ENCODE peak calls at places on chromosomes 2 and 18, in four cellular contexts. One of them, this sample, is unnamed.

GRCh38 chr2:172340394-172340793 is 87.0 kb upstream of the ITGA6 start:
- DNase-seq in activated CD8-positive, alpha-beta T cell treated with anti-CD3 and anti-CD28 coated beads for 36 hours: no peak
- DNase-seq in tibial artery: no peak
- DNase-seq in choroid plexus epithelial cell: no peak
- DNase-seq in this sample: no peak

GRCh38 chr18:8469793-8470192 is 139.4 kb upstream of the RAB12 start:
- DNase-seq in activated CD8-positive, alpha-beta T cell treated with anti-CD3 and anti-CD28 coated beads for 36 hours: no peak
- DNase-seq in choroid plexus epithelial cell: peak; percentile 42
- DNase-seq in tibial artery: no peak
- DNase-seq in this sample: no peak

GRCh38 chr2:64166637-64167420 is 22.6 kb upstream of the PELI1 start:
- DNase-seq in choroid plexus epithelial cell: peak; percentile 38
- DNase-seq in tibial artery: no peak
- DNase-seq in activated CD8-positive, alpha-beta T cell treated with anti-CD3 and anti-CD28 coated beads for 36 hours: no peak
- DNase-seq in this sample: no peak

GRCh38 chr2:74648009-74648443 is at the start of gene M1AP:
- DNase-seq in choroid plexus epithelial cell: no peak
- DNase-seq in tibial artery: no peak
- DNase-seq in activated CD8-positive, alpha-beta T cell treated with anti-CD3 and anti-CD28 coated beads for 36 hours: peak; percentile 19
- DNase-seq in this sample: peak; percentile 50

GRCh38 chr2:206875701-206876100 is 63.6 kb upstream of the CPO start:
- DNase-seq in choroid plexus epithelial cell: no peak
- DNase-seq in tibial artery: no peak
- DNase-seq in activated CD8-positive, alpha-beta T cell treated with anti-CD3 and anti-CD28 coated beads for 36 hours: no peak
- DNase-seq in this sample: no peak

GRCh38 chr2:36770542-36771287 is 74.2 kb downstream of the VIT start:
- DNase-seq in tibial artery: no peak
- DNase-seq in choroid plexus epithelial cell: peak; percentile 66
- DNase-seq in activated CD8-positive, alpha-beta T cell treated with anti-CD3 and anti-CD28 coated beads for 36 hours: peak; percentile 64
- DNase-seq in this sample: peak; percentile 41

GRCh38 chr2:91442246-91442905 is 2750.9 kb downstream of the RPIA start:
- DNase-seq in choroid plexus epithelial cell: no peak
- DNase-seq in tibial artery: peak; percentile 18
- DNase-seq in activated CD8-positive, alpha-beta T cell treated with anti-CD3 and anti-CD28 coated beads for 36 hours: peak; percentile 7
- DNase-seq in this sample: peak; percentile 38

GRCh38 chr18:24631238-24632025 is 171.0 kb downstream of the HRH4 start:
- DNase-seq in choroid plexus epithelial cell: no peak
- DNase-seq in tibial artery: no peak
- DNase-seq in activated CD8-positive, alpha-beta T cell treated with anti-CD3 and anti-CD28 coated beads for 36 hours: peak; percentile 10
- DNase-seq in this sample: no peak

GRCh38 chr2:152347076-152347475 is 12.1 kb downstream of the FMNL2 start:
- DNase-seq in tibial artery: no peak
- DNase-seq in activated CD8-positive, alpha-beta T cell treated with anti-CD3 and anti-CD28 coated beads for 36 hours: no peak
- DNase-seq in choroid plexus epithelial cell: peak; percentile 91
- DNase-seq in this sample: no peak

GRCh38 chr2:208977582-208977981 is 446.3 kb upstream of the MAP2 start:
- DNase-seq in choroid plexus epithelial cell: no peak
- DNase-seq in activated CD8-positive, alpha-beta T cell treated with anti-CD3 and anti-CD28 coated beads for 36 hours: no peak
- DNase-seq in tibial artery: no peak
- DNase-seq in this sample: no peak

GRCh38 chr2:228747478-228747877 is 523.6 kb downstream of the PID1 start:
- DNase-seq in choroid plexus epithelial cell: no peak
- DNase-seq in activated CD8-positive, alpha-beta T cell treated with anti-CD3 and anti-CD28 coated beads for 36 hours: no peak
- DNase-seq in tibial artery: no peak
- DNase-seq in this sample: no peak

GRCh38 chr2:216653931-216654365 is 20.7 kb downstream of the IGFBP2 start:
- DNase-seq in choroid plexus epithelial cell: peak; percentile 91
- DNase-seq in activated CD8-positive, alpha-beta T cell treated with anti-CD3 and anti-CD28 coated beads for 36 hours: peak; percentile 35
- DNase-seq in tibial artery: no peak
- DNase-seq in this sample: no peak

GRCh38 chr2:85390941-85391669 is 19.1 kb downstream of the CAPG start:
- DNase-seq in choroid plexus epithelial cell: peak; percentile 62
- DNase-seq in tibial artery: no peak
- DNase-seq in activated CD8-positive, alpha-beta T cell treated with anti-CD3 and anti-CD28 coated beads for 36 hours: peak; percentile 85
- DNase-seq in this sample: peak; percentile 72

GRCh38 chr18:23851470-23852002 is 162.3 kb downstream of the LAMA3 start:
- DNase-seq in activated CD8-positive, alpha-beta T cell treated with anti-CD3 and anti-CD28 coated beads for 36 hours: no peak
- DNase-seq in tibial artery: no peak
- DNase-seq in choroid plexus epithelial cell: no peak
- DNase-seq in this sample: no peak

GRCh38 chr2:28406276-28407096 is 13.8 kb downstream of the FOSL2 start:
- DNase-seq in choroid plexus epithelial cell: peak; percentile 63
- DNase-seq in tibial artery: no peak
- DNase-seq in activated CD8-positive, alpha-beta T cell treated with anti-CD3 and anti-CD28 coated beads for 36 hours: peak; percentile 89
- DNase-seq in this sample: no peak

GRCh38 chr2:203673933-203674332 is 32.5 kb upstream of the CD28 start:
- DNase-seq in choroid plexus epithelial cell: peak; percentile 46
- DNase-seq in activated CD8-positive, alpha-beta T cell treated with anti-CD3 and anti-CD28 coated beads for 36 hours: peak; percentile 93
- DNase-seq in tibial artery: peak; percentile 42
- DNase-seq in this sample: peak; percentile 34

GRCh38 chr2:237931205-237931721 is 35.6 kb upstream of the UBE2F start:
- DNase-seq in activated CD8-positive, alpha-beta T cell treated with anti-CD3 and anti-CD28 coated beads for 36 hours: no peak
- DNase-seq in choroid plexus epithelial cell: peak; percentile 70
- DNase-seq in tibial artery: no peak
- DNase-seq in this sample: no peak

GRCh38 chr2:204901591-204901990 is 356.3 kb downstream of the PARD3B start:
- DNase-seq in choroid plexus epithelial cell: no peak
- DNase-seq in activated CD8-positive, alpha-beta T cell treated with anti-CD3 and anti-CD28 coated beads for 36 hours: no peak
- DNase-seq in tibial artery: no peak
- DNase-seq in this sample: no peak

GRCh38 chr2:47888581-47889280 is 17.6 kb downstream of the FBXO11 start:
- DNase-seq in choroid plexus epithelial cell: peak; percentile 64
- DNase-seq in tibial artery: no peak
- DNase-seq in activated CD8-positive, alpha-beta T cell treated with anti-CD3 and anti-CD28 coated beads for 36 hours: peak; percentile 33
- DNase-seq in this sample: no peak

GRCh38 chr2:8453904-8454302 is 228.0 kb upstream of the ID2 start:
- DNase-seq in activated CD8-positive, alpha-beta T cell treated with anti-CD3 and anti-CD28 coated beads for 36 hours: no peak
- DNase-seq in tibial artery: no peak
- DNase-seq in choroid plexus epithelial cell: no peak
- DNase-seq in this sample: no peak

GRCh38 chr2:127683766-127684165 is 8.4 kb upstream of the LIMS2 start:
- DNase-seq in tibial artery: peak; percentile 14
- DNase-seq in activated CD8-positive, alpha-beta T cell treated with anti-CD3 and anti-CD28 coated beads for 36 hours: no peak
- DNase-seq in choroid plexus epithelial cell: peak; percentile 30
- DNase-seq in this sample: no peak

GRCh38 chr18:59957957-59958356 is 58.2 kb downstream of the PMAIP1 start:
- DNase-seq in tibial artery: no peak
- DNase-seq in choroid plexus epithelial cell: peak; percentile 77
- DNase-seq in activated CD8-positive, alpha-beta T cell treated with anti-CD3 and anti-CD28 coated beads for 36 hours: peak; percentile 15
- DNase-seq in this sample: no peak

GRCh38 chr2:229174794-229175529 is 96.1 kb downstream of the PID1 start:
- DNase-seq in choroid plexus epithelial cell: peak; percentile 76
- DNase-seq in activated CD8-positive, alpha-beta T cell treated with anti-CD3 and anti-CD28 coated beads for 36 hours: no peak
- DNase-seq in tibial artery: no peak
- DNase-seq in this sample: no peak

GRCh38 chr2:133657591-133657990 is 89.3 kb upstream of the NCKAP5 start:
- DNase-seq in tibial artery: no peak
- DNase-seq in activated CD8-positive, alpha-beta T cell treated with anti-CD3 and anti-CD28 coated beads for 36 hours: no peak
- DNase-seq in choroid plexus epithelial cell: peak; percentile 82
- DNase-seq in this sample: no peak

GRCh38 chr18:12336887-12337286 is 28.8 kb downstream of the TUBB6 start:
- DNase-seq in activated CD8-positive, alpha-beta T cell treated with anti-CD3 and anti-CD28 coated beads for 36 hours: no peak
- DNase-seq in tibial artery: no peak
- DNase-seq in choroid plexus epithelial cell: peak; percentile 71
- DNase-seq in this sample: no peak

GRCh38 chr2:128734521-128735295 is 416.0 kb upstream of the HS6ST1 start:
- DNase-seq in activated CD8-positive, alpha-beta T cell treated with anti-CD3 and anti-CD28 coated beads for 36 hours: peak; percentile 46
- DNase-seq in tibial artery: no peak
- DNase-seq in choroid plexus epithelial cell: peak; percentile 88
- DNase-seq in this sample: no peak

GRCh38 chr18:7307586-7307985 is 76.7 kb downstream of the LRRC30 start:
- DNase-seq in tibial artery: no peak
- DNase-seq in choroid plexus epithelial cell: no peak
- DNase-seq in activated CD8-positive, alpha-beta T cell treated with anti-CD3 and anti-CD28 coated beads for 36 hours: no peak
- DNase-seq in this sample: no peak

GRCh38 chr18:6449213-6449612 is 34.5 kb upstream of the L3MBTL4 start:
- DNase-seq in choroid plexus epithelial cell: no peak
- DNase-seq in tibial artery: no peak
- DNase-seq in activated CD8-positive, alpha-beta T cell treated with anti-CD3 and anti-CD28 coated beads for 36 hours: no peak
- DNase-seq in this sample: no peak

GRCh38 chr2:157460384-157460837 is 16.5 kb upstream of the CYTIP start:
- DNase-seq in choroid plexus epithelial cell: no peak
- DNase-seq in tibial artery: no peak
- DNase-seq in activated CD8-positive, alpha-beta T cell treated with anti-CD3 and anti-CD28 coated beads for 36 hours: no peak
- DNase-seq in this sample: no peak

DNA sequence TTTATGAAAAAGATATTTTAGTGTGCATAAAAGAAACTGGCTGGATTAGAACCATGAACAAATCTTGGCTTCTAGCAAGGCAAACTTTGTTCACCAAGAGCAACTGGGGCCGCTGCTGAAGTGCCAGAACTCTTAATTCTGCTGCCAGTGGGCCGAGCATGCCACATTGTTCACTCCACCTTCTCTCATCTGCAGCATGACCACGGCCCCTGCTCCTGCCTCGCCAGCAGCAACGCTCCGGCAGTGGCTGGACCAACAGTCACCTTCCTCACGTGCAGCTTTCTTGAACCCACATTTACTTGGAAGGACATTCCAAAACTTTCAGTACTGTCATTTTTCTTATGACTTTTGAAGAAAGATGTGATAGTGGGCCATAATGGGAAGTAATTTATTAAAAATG is 213.8 kb downstream of the PIEZO2 start:
- DNase-seq in activated CD8-positive, alpha-beta T cell treated with anti-CD3 and anti-CD28 coated beads for 36 hours: no peak
- DNase-seq in choroid plexus epithelial cell: no peak
- DNase-seq in tibial artery: no peak
- DNase-seq in this sample: no peak
- TF ChIP-seq CTCF in activated CD8-positive, alpha-beta T cell treated with anti-CD3 and anti-CD28 coated beads for 36 hours: no peak
- TF ChIP-seq CTCF in choroid plexus epithelial cell: no peak
- TF ChIP-seq CTCF in tibial artery: no peak
- TF ChIP-seq CTCF in this sample: no peak

GRCh38 chr2:190344275-190344827 is 962 bp downstream of the INPP1 start:
- DNase-seq in tibial artery: peak; percentile 45
- DNase-seq in choroid plexus epithelial cell: peak; percentile 23
- DNase-seq in activated CD8-positive, alpha-beta T cell treated with anti-CD3 and anti-CD28 coated beads for 36 hours: peak; percentile 34
- DNase-seq in this sample: peak; percentile 82
- TF ChIP-seq CTCF in tibial artery: no peak
- TF ChIP-seq CTCF in choroid plexus epithelial cell: peak; percentile 39
- TF ChIP-seq CTCF in activated CD8-positive, alpha-beta T cell treated with anti-CD3 and anti-CD28 coated beads for 36 hours: peak; percentile 20
- TF ChIP-seq CTCF in this sample: peak; percentile 28

GRCh38 chr2:31263636-31264190 is 29.8 kb downstream of the EHD3 start:
- DNase-seq in tibial artery: no peak
- DNase-seq in choroid plexus epithelial cell: no peak
- DNase-seq in activated CD8-positive, alpha-beta T cell treated with anti-CD3 and anti-CD28 coated beads for 36 hours: no peak
- DNase-seq in this sample: no peak
- TF ChIP-seq CTCF in tibial artery: peak; percentile 38
- TF ChIP-seq CTCF in choroid plexus epithelial cell: no peak
- TF ChIP-seq CTCF in activated CD8-positive, alpha-beta T cell treated with anti-CD3 and anti-CD28 coated beads for 36 hours: no peak
- TF ChIP-seq CTCF in this sample: no peak

GRCh38 chr2:18436408-18437077 is 123.9 kb downstream of the RDH14 start:
- DNase-seq in choroid plexus epithelial cell: peak; percentile 55
- DNase-seq in tibial artery: no peak
- DNase-seq in activated CD8-positive, alpha-beta T cell treated with anti-CD3 and anti-CD28 coated beads for 36 hours: no peak
- DNase-seq in this sample: no peak

GRCh38 chr2:18432999-18433398 is 127.5 kb downstream of the RDH14 start:
- DNase-seq in choroid plexus epithelial cell: peak; percentile 28
- DNase-seq in tibial artery: no peak
- DNase-seq in activated CD8-positive, alpha-beta T cell treated with anti-CD3 and anti-CD28 coated beads for 36 hours: no peak
- DNase-seq in this sample: no peak

GRCh38 chr2:18437909-18438308 is 122.5 kb downstream of the RDH14 start:
- DNase-seq in tibial artery: no peak
- DNase-seq in activated CD8-positive, alpha-beta T cell treated with anti-CD3 and anti-CD28 coated beads for 36 hours: no peak
- DNase-seq in choroid plexus epithelial cell: no peak
- DNase-seq in this sample: no peak

GRCh38 chr2:18433872-18434271 is 126.6 kb downstream of the RDH14 start:
- DNase-seq in choroid plexus epithelial cell: no peak
- DNase-seq in tibial artery: no peak
- DNase-seq in activated CD8-positive, alpha-beta T cell treated with anti-CD3 and anti-CD28 coated beads for 36 hours: no peak
- DNase-seq in this sample: no peak

DNA sequence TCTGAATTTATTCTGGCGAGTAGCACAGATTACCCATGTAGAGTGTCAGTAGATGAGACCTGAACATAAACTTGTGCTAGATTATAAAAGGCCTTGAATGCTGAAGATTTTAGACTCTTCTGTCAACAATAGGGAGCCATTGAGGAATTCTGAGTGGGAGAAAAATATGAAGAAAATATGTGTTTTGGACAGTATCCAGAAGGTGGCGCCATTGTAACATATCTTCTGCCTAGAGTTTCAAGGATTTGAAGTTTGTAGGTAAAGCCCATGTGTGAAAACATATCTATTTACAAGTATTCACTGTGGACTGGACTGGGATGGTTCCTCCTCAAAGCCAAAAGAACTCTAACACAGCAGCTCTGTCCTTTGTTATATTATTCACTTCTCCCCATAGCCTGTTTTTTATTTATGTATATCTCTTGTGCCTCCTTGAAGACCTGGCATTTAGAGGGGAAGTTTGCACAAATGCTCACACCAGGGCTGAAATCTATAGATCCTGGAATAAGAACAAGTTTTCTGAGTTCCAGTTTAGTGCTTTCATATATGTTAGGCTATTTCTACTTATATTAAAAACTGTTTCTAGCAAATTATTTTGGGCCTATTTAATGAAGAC is 124.9 kb downstream of the RDH14 start:
- DNase-seq in choroid plexus epithelial cell: peak; percentile 89
- DNase-seq in tibial artery: no peak
- DNase-seq in activated CD8-positive, alpha-beta T cell treated with anti-CD3 and anti-CD28 coated beads for 36 hours: peak; percentile 32
- DNase-seq in this sample: no peak
- TF ChIP-seq CTCF in choroid plexus epithelial cell: peak; percentile 65
- TF ChIP-seq CTCF in tibial artery: peak; percentile 65
- TF ChIP-seq CTCF in activated CD8-positive, alpha-beta T cell treated with anti-CD3 and anti-CD28 coated beads for 36 hours: peak; percentile 78
- TF ChIP-seq CTCF in this sample: peak; percentile 25

GRCh38 chr2:10900216-10901109 is 11.3 kb upstream of the KCNF1 start:
- DNase-seq in activated CD8-positive, alpha-beta T cell treated with anti-CD3 and anti-CD28 coated beads for 36 hours: peak; percentile 19
- DNase-seq in choroid plexus epithelial cell: no peak
- DNase-seq in tibial artery: no peak
- DNase-seq in this sample: peak; percentile 74
- TF ChIP-seq CTCF in activated CD8-positive, alpha-beta T cell treated with anti-CD3 and anti-CD28 coated beads for 36 hours: no peak
- TF ChIP-seq CTCF in choroid plexus epithelial cell: peak; percentile 48
- TF ChIP-seq CTCF in tibial artery: no peak
- TF ChIP-seq CTCF in this sample: no peak